ENCODE peak calls at places on chromosomes 13 and 19, in nine cellular contexts. One of them, this sample, is unnamed. For H3K36me3, the result is how much of the 10 kb centered on the place peaks cover.

GRCh38 chr19:18470153-18470552 is 32.2 kb upstream of the ISYNA1 start:
- DNase-seq in aorta: peak
- DNase-seq in ascending aorta: no peak
- DNase-seq in CD4-positive, CD25-positive, alpha-beta regulatory T cell: no peak
- DNase-seq in upper lobe of left lung: no peak
- DNase-seq in uterus: no peak
- DNase-seq in fibroblast of lung: no peak
- DNase-seq in transverse colon: no peak
- DNase-seq in spleen: peak
- DNase-seq in this sample: no peak

GRCh38 chr19:8938576-8938975 is 71.6 kb downstream of the MUC16 start:
- DNase-seq in aorta: no peak
- DNase-seq in ascending aorta: no peak
- DNase-seq in CD4-positive, CD25-positive, alpha-beta regulatory T cell: no peak
- DNase-seq in upper lobe of left lung: no peak
- DNase-seq in uterus: no peak
- DNase-seq in fibroblast of lung: no peak
- DNase-seq in transverse colon: no peak
- DNase-seq in spleen: no peak
- DNase-seq in this sample: no peak

GRCh38 chr13:90926459-90926858 is 421.0 kb upstream of the MIR17HG start:
- DNase-seq in aorta: no peak
- DNase-seq in ascending aorta: no peak
- DNase-seq in CD4-positive, CD25-positive, alpha-beta regulatory T cell: no peak
- DNase-seq in upper lobe of left lung: no peak
- DNase-seq in uterus: no peak
- DNase-seq in fibroblast of lung: peak
- DNase-seq in transverse colon: no peak
- DNase-seq in spleen: no peak
- DNase-seq in this sample: no peak

GRCh38 chr19:15291666-15292065 is 40.7 kb downstream of the BRD4 start:
- DNase-seq in aorta: no peak
- DNase-seq in ascending aorta: no peak
- DNase-seq in CD4-positive, CD25-positive, alpha-beta regulatory T cell: no peak
- DNase-seq in upper lobe of left lung: no peak
- DNase-seq in uterus: no peak
- DNase-seq in fibroblast of lung: no peak
- DNase-seq in transverse colon: no peak
- DNase-seq in spleen: no peak
- DNase-seq in this sample: no peak

GRCh38 chr19:33398361-33399060 is 25.0 kb downstream of the CEBPG start:
- DNase-seq in aorta: peak
- DNase-seq in ascending aorta: no peak
- DNase-seq in CD4-positive, CD25-positive, alpha-beta regulatory T cell: no peak
- DNase-seq in upper lobe of left lung: no peak
- DNase-seq in uterus: no peak
- DNase-seq in fibroblast of lung: no peak
- DNase-seq in transverse colon: no peak
- DNase-seq in spleen: peak
- DNase-seq in this sample: no peak

GRCh38 chr19:11382898-11383705 is 1.0 kb downstream of the EPOR start:
- DNase-seq in aorta: peak
- DNase-seq in ascending aorta: no peak
- DNase-seq in CD4-positive, CD25-positive, alpha-beta regulatory T cell: peak
- DNase-seq in upper lobe of left lung: peak
- DNase-seq in uterus: no peak
- DNase-seq in fibroblast of lung: no peak
- DNase-seq in transverse colon: peak
- DNase-seq in spleen: peak
- DNase-seq in this sample: peak

GRCh38 chr19:33273881-33274662 is 28.3 kb downstream of the CEBPA start:
- DNase-seq in aorta: peak
- DNase-seq in ascending aorta: no peak
- DNase-seq in CD4-positive, CD25-positive, alpha-beta regulatory T cell: no peak
- DNase-seq in upper lobe of left lung: peak
- DNase-seq in uterus: peak
- DNase-seq in fibroblast of lung: peak
- DNase-seq in transverse colon: peak
- DNase-seq in spleen: peak
- DNase-seq in this sample: peak

GRCh38 chr13:79353698-79354097 is 52.4 kb downstream of the RBM26 start:
- DNase-seq in aorta: no peak
- DNase-seq in ascending aorta: no peak
- DNase-seq in CD4-positive, CD25-positive, alpha-beta regulatory T cell: no peak
- DNase-seq in upper lobe of left lung: no peak
- DNase-seq in uterus: no peak
- DNase-seq in fibroblast of lung: peak
- DNase-seq in transverse colon: no peak
- DNase-seq in spleen: no peak
- DNase-seq in this sample: no peak

GRCh38 chr19:6021878-6022569 is 44.1 kb upstream of the RANBP3 start:
- DNase-seq in aorta: peak
- DNase-seq in ascending aorta: no peak
- DNase-seq in CD4-positive, CD25-positive, alpha-beta regulatory T cell: peak
- DNase-seq in upper lobe of left lung: peak
- DNase-seq in uterus: peak
- DNase-seq in fibroblast of lung: peak
- DNase-seq in transverse colon: peak
- DNase-seq in spleen: peak
- DNase-seq in this sample: peak

GRCh38 chr13:95038949-95039348 is 262.3 kb downstream of the ABCC4 start:
- DNase-seq in aorta: no peak
- DNase-seq in ascending aorta: no peak
- DNase-seq in CD4-positive, CD25-positive, alpha-beta regulatory T cell: no peak
- DNase-seq in upper lobe of left lung: no peak
- DNase-seq in uterus: no peak
- DNase-seq in fibroblast of lung: no peak
- DNase-seq in transverse colon: no peak
- DNase-seq in spleen: no peak
- DNase-seq in this sample: no peak

GRCh38 chr19:28685802-28686201 is 527.1 kb downstream of the UQCRFS1 start:
- DNase-seq in aorta: no peak
- DNase-seq in ascending aorta: no peak
- DNase-seq in CD4-positive, CD25-positive, alpha-beta regulatory T cell: no peak
- DNase-seq in upper lobe of left lung: no peak
- DNase-seq in uterus: no peak
- DNase-seq in fibroblast of lung: no peak
- DNase-seq in transverse colon: no peak
- DNase-seq in spleen: no peak
- DNase-seq in this sample: no peak

GRCh38 chr19:28334419-28334818 is 878.5 kb downstream of the UQCRFS1 start:
- DNase-seq in aorta: no peak
- DNase-seq in ascending aorta: no peak
- DNase-seq in CD4-positive, CD25-positive, alpha-beta regulatory T cell: no peak
- DNase-seq in upper lobe of left lung: no peak
- DNase-seq in uterus: no peak
- DNase-seq in fibroblast of lung: no peak
- DNase-seq in transverse colon: no peak
- DNase-seq in spleen: no peak
- DNase-seq in this sample: no peak

GRCh38 chr19:38326591-38326990 is 6.9 kb downstream of the KCNK6 start:
- DNase-seq in aorta: no peak
- DNase-seq in ascending aorta: no peak
- DNase-seq in CD4-positive, CD25-positive, alpha-beta regulatory T cell: no peak
- DNase-seq in upper lobe of left lung: no peak
- DNase-seq in uterus: no peak
- DNase-seq in fibroblast of lung: no peak
- DNase-seq in transverse colon: no peak
- DNase-seq in spleen: no peak
- DNase-seq in this sample: no peak

DNA sequence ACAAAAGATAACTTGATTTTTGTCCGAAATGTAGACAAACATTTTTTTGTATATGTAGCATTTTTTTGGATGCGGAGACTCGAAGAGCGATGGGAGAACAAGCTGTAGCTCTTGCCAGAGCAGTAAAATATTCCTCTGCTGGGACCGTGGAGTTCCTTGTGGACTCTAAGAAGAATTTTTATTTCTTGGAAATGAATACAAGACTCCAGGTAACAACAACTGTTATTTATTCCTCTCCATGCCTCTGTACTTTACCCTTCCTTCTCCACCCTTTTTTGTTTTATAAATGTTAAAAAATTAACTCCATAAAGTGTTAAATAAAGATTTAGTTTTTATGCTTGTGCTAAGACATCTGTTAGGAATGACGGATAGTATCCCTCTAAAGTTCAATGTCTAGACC is 184.2 kb downstream of the PCCA start:
- DNase-seq in aorta: no peak
- DNase-seq in ascending aorta: no peak
- DNase-seq in CD4-positive, CD25-positive, alpha-beta regulatory T cell: no peak
- DNase-seq in upper lobe of left lung: no peak
- DNase-seq in uterus: no peak
- DNase-seq in fibroblast of lung: no peak
- DNase-seq in transverse colon: no peak
- DNase-seq in spleen: no peak
- DNase-seq in this sample: no peak
- H3K27ac ChIP-seq in aorta: no peak
- H3K27ac ChIP-seq in ascending aorta: no peak
- H3K27ac ChIP-seq in CD4-positive, CD25-positive, alpha-beta regulatory T cell: no peak
- H3K27ac ChIP-seq in upper lobe of left lung: no peak
- H3K27ac ChIP-seq in uterus: no peak
- H3K27ac ChIP-seq in fibroblast of lung: no peak
- H3K27ac ChIP-seq in transverse colon: no peak
- H3K27ac ChIP-seq in spleen: no peak
- H3K27ac ChIP-seq in this sample: no peak

GRCh38 chr19:45847661-45848060 is 15.3 kb downstream of the SYMPK start:
- DNase-seq in aorta: no peak
- DNase-seq in ascending aorta: no peak
- DNase-seq in CD4-positive, CD25-positive, alpha-beta regulatory T cell: no peak
- DNase-seq in upper lobe of left lung: no peak
- DNase-seq in uterus: no peak
- DNase-seq in fibroblast of lung: no peak
- DNase-seq in transverse colon: no peak
- DNase-seq in spleen: peak
- DNase-seq in this sample: no peak

DNA sequence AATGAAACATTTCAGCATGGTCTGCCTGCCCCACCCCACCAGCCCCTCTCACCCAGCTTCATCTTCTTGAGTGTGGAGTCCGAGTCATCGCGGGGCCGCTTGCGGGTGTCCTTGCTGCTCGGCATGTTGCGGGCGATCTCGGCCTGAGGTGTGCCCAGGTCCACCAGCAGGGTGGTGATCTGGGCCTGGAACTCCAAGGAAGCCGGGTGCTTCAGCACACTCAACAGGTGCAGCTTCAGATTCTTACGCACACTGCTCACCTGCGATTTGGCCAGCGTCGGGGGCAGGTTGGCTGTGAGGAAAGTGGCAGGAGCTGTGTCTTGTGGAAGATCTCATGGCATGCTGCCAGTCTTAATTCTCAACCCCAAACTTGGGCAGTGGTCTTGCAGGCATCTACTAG is 20.7 kb downstream of the SYMPK start:
- DNase-seq in aorta: no peak
- DNase-seq in ascending aorta: no peak
- DNase-seq in CD4-positive, CD25-positive, alpha-beta regulatory T cell: no peak
- DNase-seq in upper lobe of left lung: no peak
- DNase-seq in uterus: no peak
- DNase-seq in fibroblast of lung: no peak
- DNase-seq in transverse colon: no peak
- DNase-seq in spleen: peak
- DNase-seq in this sample: no peak
- H3K36me3 ChIP-seq in aorta: under half
- H3K36me3 ChIP-seq in ascending aorta: half or more
- H3K36me3 ChIP-seq in CD4-positive, CD25-positive, alpha-beta regulatory T cell: half or more
- H3K36me3 ChIP-seq in upper lobe of left lung: half or more
- H3K36me3 ChIP-seq in uterus: under half
- H3K36me3 ChIP-seq in fibroblast of lung: under half
- H3K36me3 ChIP-seq in transverse colon: half or more
- H3K36me3 ChIP-seq in spleen: half or more
- H3K36me3 ChIP-seq in this sample: under half

GRCh38 chr19:49327878-49328544 is 3.0 kb upstream of the SLC6A16 start:
- DNase-seq in aorta: no peak
- DNase-seq in ascending aorta: no peak
- DNase-seq in CD4-positive, CD25-positive, alpha-beta regulatory T cell: peak
- DNase-seq in upper lobe of left lung: no peak
- DNase-seq in uterus: no peak
- DNase-seq in fibroblast of lung: peak
- DNase-seq in transverse colon: no peak
- DNase-seq in spleen: no peak
- DNase-seq in this sample: peak

GRCh38 chr19:49333426-49334288 is 1.5 kb upstream of the CD37 start:
- DNase-seq in aorta: peak
- DNase-seq in ascending aorta: no peak
- DNase-seq in CD4-positive, CD25-positive, alpha-beta regulatory T cell: peak
- DNase-seq in upper lobe of left lung: peak
- DNase-seq in uterus: no peak
- DNase-seq in fibroblast of lung: no peak
- DNase-seq in transverse colon: peak
- DNase-seq in spleen: peak
- DNase-seq in this sample: peak

GRCh38 chr19:49328741-49329140 is 3.8 kb upstream of the SLC6A16 start:
- DNase-seq in aorta: no peak
- DNase-seq in ascending aorta: no peak
- DNase-seq in CD4-positive, CD25-positive, alpha-beta regulatory T cell: no peak
- DNase-seq in upper lobe of left lung: no peak
- DNase-seq in uterus: no peak
- DNase-seq in fibroblast of lung: no peak
- DNase-seq in transverse colon: no peak
- DNase-seq in spleen: no peak
- DNase-seq in this sample: no peak

GRCh38 chr19:49335071-49335783 is at the start of gene CD37:
- DNase-seq in aorta: peak
- DNase-seq in ascending aorta: no peak
- DNase-seq in CD4-positive, CD25-positive, alpha-beta regulatory T cell: peak
- DNase-seq in upper lobe of left lung: peak
- DNase-seq in uterus: no peak
- DNase-seq in fibroblast of lung: no peak
- DNase-seq in transverse colon: peak
- DNase-seq in spleen: peak
- DNase-seq in this sample: peak

GRCh38 chr19:49331616-49332055 is 3.6 kb upstream of the CD37 start:
- DNase-seq in aorta: peak
- DNase-seq in ascending aorta: no peak
- DNase-seq in CD4-positive, CD25-positive, alpha-beta regulatory T cell: peak
- DNase-seq in upper lobe of left lung: peak
- DNase-seq in uterus: no peak
- DNase-seq in fibroblast of lung: peak
- DNase-seq in transverse colon: no peak
- DNase-seq in spleen: peak
- DNase-seq in this sample: peak
- H3K4me3 ChIP-seq in aorta: no peak
- H3K4me3 ChIP-seq in ascending aorta: no peak
- H3K4me3 ChIP-seq in CD4-positive, CD25-positive, alpha-beta regulatory T cell: peak
- H3K4me3 ChIP-seq in upper lobe of left lung: no peak
- H3K4me3 ChIP-seq in uterus: no peak
- H3K4me3 ChIP-seq in fibroblast of lung: no peak
- H3K4me3 ChIP-seq in transverse colon: no peak
- H3K4me3 ChIP-seq in spleen: peak
- H3K4me3 ChIP-seq in this sample: no peak

DNA sequence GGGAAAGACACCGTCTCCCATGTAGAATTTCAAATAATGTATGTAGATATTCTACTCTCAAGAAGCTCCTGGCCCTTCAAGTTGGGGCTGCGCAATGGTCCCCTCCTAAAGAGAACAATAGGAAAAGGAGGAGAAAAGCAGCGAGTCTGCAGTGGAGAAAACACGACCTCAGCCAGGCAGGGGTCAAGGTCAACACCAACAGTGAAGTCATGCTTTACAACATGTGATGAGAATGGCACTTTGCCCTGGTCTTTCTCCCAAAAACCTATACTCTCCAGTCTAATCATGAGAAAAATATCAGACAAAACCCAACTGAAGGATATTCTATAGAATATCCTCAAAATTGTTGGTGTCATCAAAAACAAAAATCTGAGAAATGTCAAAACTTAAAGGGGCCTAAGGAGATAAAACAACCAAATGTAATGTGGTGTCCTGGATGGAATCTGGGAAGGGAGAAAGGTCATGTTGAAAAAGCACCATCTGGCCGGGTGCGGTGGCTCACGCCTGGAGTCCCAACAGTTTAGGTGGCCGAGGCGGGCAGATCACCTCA is 101.0 kb downstream of the SPACA7 start:
- DNase-seq in aorta: no peak
- DNase-seq in ascending aorta: no peak
- DNase-seq in CD4-positive, CD25-positive, alpha-beta regulatory T cell: no peak
- DNase-seq in upper lobe of left lung: no peak
- DNase-seq in uterus: no peak
- DNase-seq in fibroblast of lung: no peak
- DNase-seq in transverse colon: no peak
- DNase-seq in spleen: no peak
- DNase-seq in this sample: no peak
- H3K27ac ChIP-seq in aorta: no peak
- H3K27ac ChIP-seq in ascending aorta: no peak
- H3K27ac ChIP-seq in CD4-positive, CD25-positive, alpha-beta regulatory T cell: no peak
- H3K27ac ChIP-seq in upper lobe of left lung: no peak
- H3K27ac ChIP-seq in uterus: no peak
- H3K27ac ChIP-seq in fibroblast of lung: no peak
- H3K27ac ChIP-seq in transverse colon: no peak
- H3K27ac ChIP-seq in spleen: no peak
- H3K27ac ChIP-seq in this sample: no peak

This sample was measured in small intestine.